ENCODE peak calls at places on chromosome X, in ten cellular contexts. F, L, X, K, G, Q, M, R, T and I are unnamed samples. For H3K4me1, the result is how much of the 10 kb centered on the place peaks cover.

GRCh38 chrX:19673334-19674040 is 158.2 kb upstream of the MAP3K15 start:
- DNase-seq in F (no peak), L (no peak), X (no peak), K (peak), G (peak), Q (peak), M (peak), R (peak), T (peak), I (peak)

GRCh38 chrX:97482901-97483300 is 599.2 kb downstream of the RPA4 start:
- DNase-seq in F (no peak), L (no peak), X (no peak), K (no peak), G (no peak), Q (no peak), M (no peak), R (no peak), T (no peak), I (no peak)

GRCh38 chrX:72609313-72609712 is 36.7 kb upstream of the HDAC8 start:
- DNase-seq in F (no peak), L (no peak), X (no peak), K (peak), G (no peak), Q (peak), M (no peak), R (no peak), T (no peak), I (no peak)

GRCh38 chrX:71996826-71997225 is 86.2 kb downstream of the NHSL2 start:
- DNase-seq in F (no peak), L (no peak), X (no peak), K (no peak), G (no peak), Q (no peak), M (peak), R (no peak), T (no peak), I (peak)

GRCh38 chrX:113651306-113651705 is 810.7 kb upstream of the AMOT start:
- DNase-seq in F (no peak), L (no peak), X (no peak), K (no peak), G (no peak), Q (no peak), M (no peak), R (no peak), T (no peak), I (no peak)

GRCh38 chrX:3631196-3631595 is 82.3 kb downstream of the PRKX start:
- DNase-seq in F (no peak), L (no peak), X (no peak), K (no peak), G (no peak), Q (no peak), M (no peak), R (no peak), T (no peak), I (no peak)

GRCh38 chrX:105527759-105528158 is 294.6 kb upstream of the NRK start:
- DNase-seq in F (no peak), L (no peak), X (no peak), K (no peak), G (no peak), Q (no peak), M (no peak), R (no peak), T (no peak), I (no peak)

GRCh38 chrX:86210772-86211171 is 62.5 kb downstream of the DACH2 start:
- DNase-seq in F (no peak), L (no peak), X (no peak), K (no peak), G (no peak), Q (no peak), M (no peak), R (no peak), T (no peak), I (no peak)

GRCh38 chrX:75746891-75747639 is 38.0 kb downstream of the MAGEE2 start:
- DNase-seq in F (peak), L (peak), X (no peak), K (no peak), G (peak), Q (peak), M (peak), R (peak), T (no peak), I (peak)

GRCh38 chrX:45614853-45615252 is 414.2 kb upstream of the DIPK2B start:
- DNase-seq in F (no peak), L (no peak), X (no peak), K (no peak), G (no peak), Q (no peak), M (no peak), R (no peak), T (no peak), I (no peak)

GRCh38 chrX:147770858-147771257 is 140.9 kb upstream of the FMR1 start:
- DNase-seq in F (no peak), L (no peak), X (no peak), K (no peak), G (no peak), Q (no peak), M (no peak), R (no peak), T (no peak), I (no peak)

GRCh38 chrX:51002160-51002632 is 91.7 kb downstream of the BMP15 start:
- DNase-seq in F (no peak), L (no peak), X (no peak), K (no peak), G (no peak), Q (no peak), M (no peak), R (no peak), T (no peak), I (peak)

GRCh38 chrX:154719132-154719675 is 31.7 kb downstream of the GAB3 start:
- DNase-seq in F (peak), L (no peak), X (peak), K (peak), G (peak), Q (no peak), M (no peak), R (no peak), T (no peak), I (no peak)

GRCh38 chrX:100090931-100091330 is 319.1 kb downstream of the PCDH19 start:
- DNase-seq in F (no peak), L (no peak), X (no peak), K (no peak), G (no peak), Q (no peak), M (no peak), R (no peak), T (no peak), I (no peak)

GRCh38 chrX:132058975-132059374 is 35.9 kb downstream of the STK26 start:
- DNase-seq in F (no peak), L (no peak), X (no peak), K (no peak), G (no peak), Q (no peak), M (no peak), R (no peak), T (no peak), I (no peak)

GRCh38 chrX:123425904-123426303 is 241.8 kb downstream of the GRIA3 start:
- DNase-seq in F (no peak), L (no peak), X (no peak), K (no peak), G (no peak), Q (no peak), M (no peak), R (no peak), T (no peak), I (no peak)

GRCh38 chrX:114047558-114047957 is 536.3 kb upstream of the HTR2C start:
- DNase-seq in F (no peak), L (no peak), X (no peak), K (no peak), G (no peak), Q (no peak), M (no peak), R (no peak), T (no peak), I (no peak)

GRCh38 chrX:13151806-13152510 is 107.5 kb upstream of the FAM9C start:
- DNase-seq in F (peak), L (peak), X (peak), K (peak), G (peak), Q (no peak), M (no peak), R (no peak), T (no peak), I (no peak)

GRCh38 chrX:45164021-45164621 is 36.6 kb downstream of the DIPK2B start:
- DNase-seq in F (no peak), L (no peak), X (no peak), K (peak), G (no peak), Q (no peak), M (peak), R (no peak), T (no peak), I (peak)

DNA sequence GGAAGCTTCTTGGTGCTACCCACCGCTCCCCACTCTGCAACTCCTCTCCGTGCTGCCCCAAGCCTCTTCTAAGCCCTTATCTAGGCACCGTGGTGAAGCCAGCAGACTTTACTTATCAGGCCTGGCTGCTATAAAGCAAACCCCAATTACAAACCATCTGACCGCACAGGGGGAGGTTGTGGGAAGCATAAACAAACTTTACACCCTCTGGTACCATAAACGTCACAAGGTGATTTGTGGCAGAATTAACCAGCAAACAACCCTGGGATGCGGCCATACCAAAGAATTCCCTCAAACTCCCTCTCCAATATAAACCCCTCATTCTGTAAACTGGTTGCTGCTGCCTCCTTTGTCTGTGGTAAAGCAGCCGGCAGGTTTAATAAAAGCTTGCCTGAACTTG is 55.2 kb downstream of the MAGEC2 start:
- DNase-seq in F (no peak), L (no peak), X (no peak), K (no peak), G (no peak), Q (no peak), M (no peak), R (no peak), T (no peak), I (no peak)
- H3K4me3 ChIP-seq in F (no peak), L (no peak), X (no peak), K (no peak), G (no peak), Q (no peak), M (no peak), R (no peak), T (no peak), I (no peak)

GRCh38 chrX:2188316-2188715 is 312.5 kb downstream of the DHRSX start:
- DNase-seq in F (no peak), L (no peak), X (no peak), K (no peak), G (no peak), Q (no peak), M (no peak), R (no peak), T (no peak), I (no peak)

GRCh38 chrX:2185341-2186082 is 315.3 kb downstream of the DHRSX start:
- DNase-seq in F (no peak), L (no peak), X (no peak), K (no peak), G (no peak), Q (no peak), M (no peak), R (no peak), T (no peak), I (no peak)

GRCh38 chrX:2183193-2183725 is 317.5 kb downstream of the DHRSX start:
- DNase-seq in F (no peak), L (no peak), X (no peak), K (no peak), G (no peak), Q (peak), M (no peak), R (no peak), T (no peak), I (no peak)

GRCh38 chrX:2187352-2188115 is 313.2 kb downstream of the DHRSX start:
- DNase-seq in F (no peak), L (no peak), X (no peak), K (no peak), G (no peak), Q (no peak), M (no peak), R (no peak), T (no peak), I (no peak)

GRCh38 chrX:2184089-2184488 is 316.7 kb downstream of the DHRSX start:
- DNase-seq in F (no peak), L (no peak), X (no peak), K (no peak), G (no peak), Q (no peak), M (no peak), R (no peak), T (no peak), I (no peak)
- H3K4me1 ChIP-seq in F (under half), L (under half), X (under half), K (under half), G (under half), Q (under half), M (under half), R (under half), T (under half), I (under half)

DNA sequence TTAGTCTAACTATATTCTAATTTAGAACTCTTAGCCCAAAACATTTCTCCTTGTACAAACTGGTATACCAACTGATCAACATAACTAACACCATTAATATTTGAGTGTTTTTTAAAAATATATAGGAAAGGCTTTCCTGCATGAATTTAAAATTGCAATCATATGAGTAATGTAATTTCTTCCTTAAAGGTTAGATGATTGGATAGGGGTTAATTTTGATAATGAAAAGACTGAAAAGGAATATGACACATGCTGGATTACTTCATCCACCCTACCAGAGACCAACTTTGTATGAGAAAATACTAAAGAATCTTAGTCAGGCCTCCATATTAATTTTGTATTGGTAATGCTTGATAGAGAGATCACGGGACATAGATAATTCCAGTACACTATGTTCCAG is 25.1 kb upstream of the PLS3 start:
- DNase-seq in F (no peak), L (no peak), X (no peak), K (peak), G (no peak), Q (no peak), M (no peak), R (no peak), T (no peak), I (no peak)
- H3K27ac ChIP-seq in F (no peak), L (no peak), X (no peak), K (peak), G (no peak), Q (no peak), M (no peak), R (no peak), T (no peak), I (no peak)

GRCh38 chrX:139382529-139382928 is 148.0 kb upstream of the F9 start:
- DNase-seq in F (no peak), L (no peak), X (no peak), K (no peak), G (no peak), Q (no peak), M (no peak), R (no peak), T (no peak), I (no peak)
- H3K4me3 ChIP-seq in F (no peak), L (no peak), X (no peak), K (no peak), G (no peak), Q (no peak), M (no peak), R (no peak), T (no peak), I (no peak)

GRCh38 chrX:40176256-40176978 is 78.7 kb upstream of the BCOR start:
- DNase-seq in F (peak), L (peak), X (peak), K (peak), G (peak), Q (peak), M (peak), R (peak), T (no peak), I (peak)

GRCh38 chrX:40174594-40175415 is 77.0 kb upstream of the BCOR start:
- DNase-seq in F (no peak), L (peak), X (peak), K (peak), G (peak), Q (no peak), M (peak), R (peak), T (no peak), I (no peak)

GRCh38 chrX:40176979-40177430 is 79.2 kb upstream of the BCOR start:
- DNase-seq in F (no peak), L (no peak), X (no peak), K (peak), G (no peak), Q (no peak), M (peak), R (no peak), T (no peak), I (no peak)

GRCh38 chrX:40173662-40174593 is 76.2 kb upstream of the BCOR start:
- DNase-seq in F (peak), L (peak), X (peak), K (peak), G (peak), Q (no peak), M (peak), R (peak), T (no peak), I (no peak)

GRCh38 chrX:40175416-40176255 is 77.9 kb upstream of the BCOR start:
- DNase-seq in F (peak), L (peak), X (peak), K (peak), G (peak), Q (peak), M (peak), R (peak), T (no peak), I (peak)
- H3K4me1 ChIP-seq in F (under half), L (under half), X (under half), K (under half), G (half or more), Q (under half), M (under half), R (under half), T (under half), I (under half)

DNA sequence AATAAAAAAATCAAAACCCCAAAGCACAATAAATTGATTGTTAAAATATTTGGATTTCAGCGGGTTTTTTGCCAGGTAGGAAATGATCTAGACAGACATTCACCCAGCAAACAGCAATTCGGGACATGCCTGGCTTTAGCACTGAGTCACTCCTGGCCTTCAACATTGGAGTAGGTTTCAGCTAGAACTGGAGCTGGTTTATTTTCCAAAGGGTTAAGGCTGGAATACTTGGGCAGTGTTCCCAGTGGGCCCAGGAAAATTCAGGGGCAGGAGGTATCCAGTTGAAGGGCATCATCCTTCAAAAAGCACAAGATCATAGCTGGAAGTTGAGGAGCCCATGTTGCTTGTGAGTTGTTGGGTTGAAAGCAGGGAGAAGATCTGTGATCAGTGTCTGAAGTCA is 41.0 kb downstream of the TXLNG start:
- DNase-seq in F (no peak), L (no peak), X (no peak), K (peak), G (no peak), Q (no peak), M (no peak), R (no peak), T (no peak), I (no peak)
- H3K27ac ChIP-seq in F (no peak), L (no peak), X (no peak), K (peak), G (no peak), Q (peak), M (peak), R (no peak), T (peak), I (peak)

DNA sequence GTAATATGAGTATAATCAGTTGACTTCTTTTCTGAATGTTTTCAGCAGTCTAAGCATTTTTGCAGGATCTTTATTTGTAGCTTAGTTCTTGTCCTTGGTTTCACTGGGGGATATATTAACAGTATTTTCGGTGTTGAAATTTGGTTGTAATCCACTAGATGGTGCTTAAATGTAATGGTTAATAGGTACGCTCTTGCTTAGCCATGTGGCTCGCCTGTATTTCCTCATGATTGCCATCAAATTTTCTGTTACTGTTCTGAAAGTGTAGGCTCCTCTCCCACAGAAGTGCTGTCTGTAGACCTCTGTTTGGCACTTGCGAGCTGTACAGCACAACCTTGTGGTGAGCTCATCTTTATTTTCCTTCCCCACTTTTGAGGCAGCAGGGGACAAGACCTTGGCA is 3.9 kb upstream of the FAAH2 start:
- DNase-seq in F (no peak), L (peak), X (no peak), K (no peak), G (no peak), Q (no peak), M (no peak), R (no peak), T (no peak), I (no peak)
- H3K4me3 ChIP-seq in F (no peak), L (no peak), X (no peak), K (no peak), G (no peak), Q (no peak), M (no peak), R (no peak), T (no peak), I (no peak)

DNA sequence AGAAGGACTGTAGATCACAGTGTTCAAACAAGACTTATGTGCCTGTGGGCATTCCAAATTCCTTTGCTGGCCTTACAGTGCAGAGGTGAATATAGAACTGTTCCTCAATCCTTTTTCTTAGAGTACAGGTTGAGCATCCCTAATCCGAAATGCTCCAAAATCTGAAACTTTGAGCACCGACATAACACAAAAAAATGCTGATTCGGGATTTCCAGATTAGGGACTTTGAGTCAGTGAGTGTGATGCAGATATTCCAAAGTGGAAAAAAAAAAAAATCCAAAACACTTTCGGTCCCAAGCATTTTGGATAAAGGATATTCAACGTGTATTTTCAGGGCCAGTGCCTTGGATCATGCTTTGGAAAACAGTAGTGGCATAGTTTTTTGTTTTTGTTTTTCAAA is 9.2 kb downstream of the SMS start:
- DNase-seq in F (no peak), L (no peak), X (no peak), K (no peak), G (no peak), Q (no peak), M (no peak), R (no peak), T (no peak), I (no peak)
- H3K4me1 ChIP-seq in F (under half), L (under half), X (under half), K (under half), G (under half), Q (under half), M (under half), R (under half), T (under half), I (under half)